ENCODE peak calls at places on chromosomes 12 and 14, in five cellular contexts. E is CD8-positive, alpha-beta T cell; G is heart right ventricle; K is IMR-90; X is HS-27A. I is an unnamed sample.

GRCh38 chr14:99676657-99677056 is 7.4 kb upstream of the CYP46A1 start:
- DNase-seq in E (peak), G (no peak), K (no peak), X (no peak), I (no peak)

GRCh38 chr12:110561471-110562201 is 21.5 kb downstream of the PPTC7 start:
- DNase-seq in E (no peak), G (no peak), K (no peak), X (no peak), I (no peak)

GRCh38 chr14:92780444-92780843 is 13.7 kb upstream of the GOLGA5 start:
- DNase-seq in E (no peak), G (no peak), K (peak), X (no peak), I (no peak)

GRCh38 chr12:132720606-132721005 is 10.0 kb downstream of the PGAM5 start:
- DNase-seq in E (no peak), G (no peak), K (no peak), X (no peak), I (no peak)

GRCh38 chr12:132162508-132163031 is 18.3 kb downstream of the NOC4L start:
- DNase-seq in E (no peak), G (peak), K (peak), X (no peak), I (peak)

GRCh38 chr12:32053881-32054624 is 52.6 kb upstream of the BICD1 start:
- DNase-seq in E (no peak), G (no peak), K (peak), X (no peak), I (no peak)

GRCh38 chr14:72657214-72657921 is 236.5 kb downstream of the DPF3 start:
- DNase-seq in E (no peak), G (no peak), K (peak), X (no peak), I (no peak)

GRCh38 chr12:62933220-62933870 is 1.6 kb downstream of the PPM1H start:
- DNase-seq in E (no peak), G (peak), K (no peak), X (no peak), I (no peak)

GRCh38 chr14:27688823-27689444 is 1077.7 kb upstream of the FOXG1 start:
- DNase-seq in E (no peak), G (no peak), K (no peak), X (no peak), I (no peak)

GRCh38 chr12:32312049-32312670 is 87.2 kb upstream of the FGD4 start:
- DNase-seq in E (no peak), G (no peak), K (peak), X (peak), I (no peak)

GRCh38 chr14:99436247-99437180 is 44.1 kb downstream of the SETD3 start:
- DNase-seq in E (no peak), G (no peak), K (peak), X (no peak), I (no peak)

GRCh38 chr12:5254703-5255102 is 177.2 kb upstream of the NTF3 start:
- DNase-seq in E (no peak), G (no peak), K (no peak), X (no peak), I (no peak)

GRCh38 chr14:80108430-80108829 is 102.9 kb downstream of the DIO2 start:
- DNase-seq in E (no peak), G (no peak), K (no peak), X (no peak), I (no peak)

GRCh38 chr14:64604854-64605253 is 55.1 kb downstream of the PPP1R36 start:
- DNase-seq in E (no peak), G (no peak), K (no peak), X (no peak), I (no peak)

GRCh38 chr12:113403435-113404415 is at the start of gene SDS:
- DNase-seq in E (no peak), G (peak), K (peak), X (no peak), I (peak)

GRCh38 chr12:48865141-48865440 is 579 bp downstream of the RND1 start:
- DNase-seq in E (no peak), G (no peak), K (no peak), X (no peak), I (no peak)

I was measured in HL-60.